ENCODE peak calls at places on chromosomes 3 and 15, in seven cellular contexts. E is fibroblast of pulmonary artery; B is BE2C; X is astrocyte of the spinal cord; N is fibroblast of lung; S is neuronal stem cell; Z is CD8-positive, alpha-beta T cell. M is an unnamed sample.

GRCh38 chr3:73669268-73669667 is 44.5 kb upstream of the PDZRN3 start:
- DNase-seq in N (peak), S (no peak), E (peak), Z (no peak), X (peak), B (no peak), M (no peak)

GRCh38 chr3:66376568-66376967 is 124.3 kb downstream of the LRIG1 start:
- DNase-seq in B (no peak), S (no peak), X (peak), N (peak), Z (no peak), E (peak), M (no peak)

GRCh38 chr3:14784087-14784596 is 34.6 kb upstream of the FGD5 start:
- DNase-seq in N (no peak), Z (no peak), B (peak), S (no peak), E (no peak), X (no peak), M (peak)

GRCh38 chr3:109927161-109927560 is 589.8 kb upstream of the DPPA4 start:
- DNase-seq in X (peak), B (no peak), S (no peak), Z (no peak), E (peak), N (peak), M (no peak)

GRCh38 chr3:48899298-48899697 is 616 bp upstream of the SLC25A20 start:
- DNase-seq in N (no peak), S (no peak), Z (peak), X (no peak), E (no peak), B (no peak), M (no peak)

GRCh38 chr3:100333051-100333450 is 1.5 kb upstream of the NIT2 start:
- DNase-seq in S (no peak), E (no peak), B (no peak), Z (no peak), N (peak), X (peak), M (no peak)

GRCh38 chr15:63941698-63942465 is 104.4 kb downstream of the DAPK2 start:
- DNase-seq in N (no peak), X (no peak), E (no peak), B (no peak), S (no peak), Z (no peak), M (no peak)

GRCh38 chr3:179969525-179969924 is 67.2 kb downstream of the PEX5L start:
- DNase-seq in Z (no peak), E (peak), X (no peak), B (no peak), S (no peak), N (peak), M (no peak)

GRCh38 chr3:49781415-49782199 is 4.7 kb downstream of the IP6K1 start:
- DNase-seq in N (no peak), E (no peak), B (no peak), S (no peak), X (no peak), Z (no peak), M (no peak)

GRCh38 chr15:22888120-22888859 is 49.8 kb downstream of the NIPA2 start:
- DNase-seq in S (no peak), X (peak), N (peak), Z (no peak), E (peak), B (no peak), M (no peak)

GRCh38 chr3:65425880-65426279 is 612.8 kb downstream of the MAGI1 start:
- DNase-seq in X (peak), B (peak), N (no peak), Z (no peak), E (peak), S (no peak), M (no peak)

GRCh38 chr15:55990071-55990470 is 3.3 kb downstream of the NEDD4 start:
- DNase-seq in N (no peak), Z (no peak), S (no peak), X (no peak), B (no peak), E (no peak), M (no peak)

GRCh38 chr15:71080166-71080565 is 35.1 kb upstream of the THSD4 start:
- DNase-seq in N (peak), B (no peak), Z (no peak), S (no peak), X (no peak), E (no peak), M (no peak)

GRCh38 chr3:182787302-182788036 is 5.8 kb upstream of the ATP11B start:
- DNase-seq in N (peak), S (no peak), X (no peak), B (no peak), E (peak), Z (no peak), M (no peak)
- H3K4me3 ChIP-seq in N (no peak), S (no peak), X (no peak), B (no peak), E (no peak), Z (no peak), M (no peak)

DNA sequence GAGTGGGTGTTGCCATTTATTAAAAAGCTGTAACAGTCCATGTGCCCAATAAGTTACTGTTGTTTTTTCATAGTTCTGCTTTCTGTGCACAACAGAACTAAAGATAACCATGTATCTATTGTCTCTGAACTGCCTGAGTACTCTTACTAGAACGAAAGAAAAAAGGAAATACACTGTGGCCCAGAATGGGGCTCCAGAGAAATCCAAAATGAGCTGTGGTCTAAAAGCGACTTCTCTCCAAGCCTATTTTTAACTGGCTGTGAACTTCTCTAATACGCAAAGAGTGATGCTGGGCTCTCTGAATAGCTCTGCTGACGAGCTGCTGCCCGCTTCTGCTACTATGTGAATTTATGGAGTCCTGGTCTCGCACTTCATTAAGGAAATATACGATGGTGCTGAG is 56.2 kb upstream of the LPP start:
- DNase-seq in N (no peak), E (no peak), X (no peak), Z (no peak), S (no peak), B (no peak), M (no peak)
- H3K4me3 ChIP-seq in N (no peak), E (no peak), X (no peak), Z (no peak), S (no peak), B (no peak), M (no peak)

GRCh38 chr3:150414989-150415388 is 6.9 kb downstream of the TSC22D2 start:
- DNase-seq in E (no peak), B (no peak), Z (no peak), X (no peak), N (peak), S (no peak), M (no peak)

GRCh38 chr3:150419076-150419868 is 11.2 kb downstream of the TSC22D2 start:
- DNase-seq in Z (no peak), N (peak), B (no peak), S (no peak), E (no peak), X (no peak), M (no peak)

GRCh38 chr3:150421799-150422548 is 13.9 kb downstream of the TSC22D2 start:
- DNase-seq in B (no peak), X (no peak), N (peak), Z (no peak), E (peak), S (no peak), M (no peak)

GRCh38 chr3:150421256-150421655 is 13.2 kb downstream of the TSC22D2 start:
- DNase-seq in E (no peak), Z (no peak), S (no peak), N (no peak), X (no peak), B (no peak), M (no peak)

GRCh38 chr3:150419959-150420358 is 11.9 kb downstream of the TSC22D2 start:
- DNase-seq in S (no peak), N (no peak), X (no peak), Z (no peak), E (no peak), B (no peak), M (no peak)
- H3K4me3 ChIP-seq in S (no peak), N (no peak), X (no peak), Z (no peak), E (no peak), B (no peak), M (no peak)

DNA sequence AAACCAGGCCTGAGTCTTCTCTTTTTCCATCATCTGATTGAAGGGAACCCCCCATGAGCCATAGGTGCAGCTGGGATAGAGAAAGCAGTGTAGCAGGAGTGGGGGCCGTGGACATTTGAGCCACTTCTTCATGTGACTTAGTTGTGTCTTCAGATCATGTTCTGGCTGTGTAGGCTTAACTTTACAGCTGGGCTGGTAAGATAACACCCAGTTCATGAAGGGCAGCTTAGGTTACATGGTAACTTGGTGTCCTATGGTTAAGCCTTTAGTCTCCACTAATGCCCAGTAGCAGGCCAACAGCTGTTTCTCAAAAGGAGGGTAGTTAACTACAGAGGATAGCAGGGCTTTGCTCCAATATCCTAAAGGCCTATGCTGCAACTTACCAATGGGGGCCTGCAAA is 11.4 kb upstream of the SNRPN start:
- DNase-seq in X (no peak), N (no peak), S (no peak), Z (no peak), E (no peak), B (no peak), M (no peak)
- H3K4me3 ChIP-seq in X (no peak), N (no peak), S (no peak), Z (no peak), E (no peak), B (no peak), M (no peak)

GRCh38 chr3:139677341-139678155 is at the start of gene NMNAT3:
- DNase-seq in X (peak), B (peak), E (peak), Z (peak), S (peak), N (peak), M (peak)
- H3K4me3 ChIP-seq in X (peak), B (no peak), E (peak), Z (peak), S (peak), N (peak), M (peak)

GRCh38 chr15:73993211-73993994 is 1.1 kb upstream of the PML start:
- DNase-seq in N (no peak), X (no peak), B (no peak), Z (no peak), E (no peak), S (no peak), M (no peak)
- H3K4me3 ChIP-seq in N (peak), X (peak), B (no peak), Z (peak), E (peak), S (no peak), M (no peak)

DNA sequence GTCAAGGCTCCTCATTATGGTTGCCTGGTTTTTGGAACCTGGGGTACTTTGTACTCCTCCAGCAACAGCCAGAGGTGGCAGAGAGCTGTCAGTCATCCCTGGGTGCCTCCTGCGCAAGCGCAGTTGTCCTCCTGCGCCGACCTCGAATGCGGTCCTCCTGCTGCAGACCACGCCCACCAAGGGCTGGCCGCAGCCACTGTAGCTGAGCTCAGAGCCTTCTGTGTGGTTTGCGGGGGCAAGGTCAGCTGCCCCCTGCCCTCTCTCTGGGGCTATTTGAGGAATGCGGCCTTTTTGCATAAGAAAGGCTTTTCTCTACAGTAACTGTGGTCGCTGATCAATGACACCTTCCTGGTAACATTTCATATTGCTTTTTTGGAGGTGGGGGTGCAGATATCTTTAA is 131.3 kb upstream of the SNRPN start:
- DNase-seq in Z (no peak), N (no peak), X (no peak), E (no peak), S (peak), B (no peak), M (peak)
- H3K4me3 ChIP-seq in Z (no peak), N (no peak), X (no peak), E (no peak), S (no peak), B (no peak), M (no peak)

DNA sequence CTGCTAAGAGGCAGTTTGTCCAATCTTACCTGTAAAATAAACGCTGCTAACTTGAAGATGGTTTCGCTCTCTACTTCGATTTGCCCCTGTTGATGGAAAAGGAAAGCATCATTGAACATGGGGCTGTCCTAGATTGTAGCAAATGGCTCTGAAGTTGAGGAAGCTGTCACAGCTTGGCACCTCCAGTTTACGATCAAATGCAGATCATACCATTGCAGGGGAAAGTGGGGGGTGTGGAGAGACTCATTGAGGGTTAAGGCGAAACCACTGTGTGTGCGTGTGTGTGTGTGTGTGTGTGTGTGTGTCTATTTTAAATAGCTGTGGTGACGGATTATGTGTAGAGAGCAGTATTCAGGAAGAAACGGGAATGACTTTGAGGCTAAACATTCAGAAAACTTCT is 127.6 kb upstream of the LMOD3 start:
- DNase-seq in E (no peak), B (no peak), Z (no peak), S (peak), N (peak), X (peak), M (peak)
- H3K4me3 ChIP-seq in E (no peak), B (no peak), Z (no peak), S (no peak), N (no peak), X (peak), M (no peak)

GRCh38 chr3:107861422-107861821 is 229.4 kb downstream of the CD47 start:
- DNase-seq in Z (no peak), S (no peak), B (no peak), E (no peak), X (no peak), N (no peak), M (no peak)
- H3K4me3 ChIP-seq in Z (no peak), S (no peak), B (no peak), E (no peak), X (no peak), N (no peak), M (no peak)

M was measured in H7.